ENCODE peak calls at places on chromosome 22, in four cellular contexts. One of them, this sample, is unnamed.

GRCh38 chr22:28017558-28017820 is 98.4 kb upstream of the PITPNB start:
- DNase-seq in Calu3: no peak
- DNase-seq in tibial nerve: no peak
- DNase-seq in stimulated activated CD8-positive, alpha-beta memory T cell treated with anti-CD3 and anti-CD28 coated beads, Interleukin-7, amount 100 ng/mL, for 1 hour: no peak
- DNase-seq in this sample: no peak

GRCh38 chr22:45225732-45226560 is 14.7 kb downstream of the KIAA0930 start:
- DNase-seq in stimulated activated CD8-positive, alpha-beta memory T cell treated with anti-CD3 and anti-CD28 coated beads, Interleukin-7, amount 100 ng/mL, for 1 hour: no peak
- DNase-seq in Calu3: no peak
- DNase-seq in tibial nerve: no peak
- DNase-seq in this sample: no peak

GRCh38 chr22:48699531-48699930 is 1128.1 kb downstream of the BRD1 start:
- DNase-seq in Calu3: no peak
- DNase-seq in tibial nerve: no peak
- DNase-seq in stimulated activated CD8-positive, alpha-beta memory T cell treated with anti-CD3 and anti-CD28 coated beads, Interleukin-7, amount 100 ng/mL, for 1 hour: no peak
- DNase-seq in this sample: no peak

GRCh38 chr22:27377901-27378300 is 423.7 kb downstream of the MN1 start:
- DNase-seq in tibial nerve: no peak
- DNase-seq in Calu3: no peak
- DNase-seq in stimulated activated CD8-positive, alpha-beta memory T cell treated with anti-CD3 and anti-CD28 coated beads, Interleukin-7, amount 100 ng/mL, for 1 hour: no peak
- DNase-seq in this sample: no peak

GRCh38 chr22:43479962-43480361 is 68.1 kb downstream of the MPPED1 start:
- DNase-seq in stimulated activated CD8-positive, alpha-beta memory T cell treated with anti-CD3 and anti-CD28 coated beads, Interleukin-7, amount 100 ng/mL, for 1 hour: no peak
- DNase-seq in tibial nerve: no peak
- DNase-seq in Calu3: no peak
- DNase-seq in this sample: no peak

GRCh38 chr22:30420401-30421178 is 5.0 kb upstream of the MTFP1 start:
- DNase-seq in stimulated activated CD8-positive, alpha-beta memory T cell treated with anti-CD3 and anti-CD28 coated beads, Interleukin-7, amount 100 ng/mL, for 1 hour: no peak
- DNase-seq in tibial nerve: no peak
- DNase-seq in Calu3: peak
- DNase-seq in this sample: peak

GRCh38 chr22:27222178-27222577 is 564.8 kb downstream of the MIAT start:
- DNase-seq in stimulated activated CD8-positive, alpha-beta memory T cell treated with anti-CD3 and anti-CD28 coated beads, Interleukin-7, amount 100 ng/mL, for 1 hour: no peak
- DNase-seq in tibial nerve: no peak
- DNase-seq in Calu3: no peak
- DNase-seq in this sample: no peak

GRCh38 chr22:20642668-20643179 is 131.2 kb upstream of the SERPIND1 start:
- DNase-seq in stimulated activated CD8-positive, alpha-beta memory T cell treated with anti-CD3 and anti-CD28 coated beads, Interleukin-7, amount 100 ng/mL, for 1 hour: no peak
- DNase-seq in Calu3: no peak
- DNase-seq in tibial nerve: no peak
- DNase-seq in this sample: no peak

GRCh38 chr22:44268431-44269116 is 44.2 kb downstream of the SHISAL1 start:
- DNase-seq in stimulated activated CD8-positive, alpha-beta memory T cell treated with anti-CD3 and anti-CD28 coated beads, Interleukin-7, amount 100 ng/mL, for 1 hour: no peak
- DNase-seq in Calu3: no peak
- DNase-seq in tibial nerve: no peak
- DNase-seq in this sample: no peak

GRCh38 chr22:20436309-20437252 is 1.0 kb downstream of the SCARF2 start:
- DNase-seq in tibial nerve: no peak
- DNase-seq in Calu3: no peak
- DNase-seq in stimulated activated CD8-positive, alpha-beta memory T cell treated with anti-CD3 and anti-CD28 coated beads, Interleukin-7, amount 100 ng/mL, for 1 hour: no peak
- DNase-seq in this sample: no peak

GRCh38 chr22:22103078-22103593 is 120.5 kb upstream of the TOP3B start:
- DNase-seq in tibial nerve: no peak
- DNase-seq in stimulated activated CD8-positive, alpha-beta memory T cell treated with anti-CD3 and anti-CD28 coated beads, Interleukin-7, amount 100 ng/mL, for 1 hour: no peak
- DNase-seq in Calu3: no peak
- DNase-seq in this sample: no peak

GRCh38 chr22:17788528-17789378 is 14.5 kb upstream of the BID start:
- DNase-seq in tibial nerve: no peak
- DNase-seq in Calu3: no peak
- DNase-seq in stimulated activated CD8-positive, alpha-beta memory T cell treated with anti-CD3 and anti-CD28 coated beads, Interleukin-7, amount 100 ng/mL, for 1 hour: no peak
- DNase-seq in this sample: no peak

GRCh38 chr22:36327922-36328551 is 59.7 kb downstream of the MYH9 start:
- DNase-seq in Calu3: no peak
- DNase-seq in tibial nerve: no peak
- DNase-seq in stimulated activated CD8-positive, alpha-beta memory T cell treated with anti-CD3 and anti-CD28 coated beads, Interleukin-7, amount 100 ng/mL, for 1 hour: no peak
- DNase-seq in this sample: no peak

GRCh38 chr22:37173709-37174108 is 14.3 kb downstream of the C1QTNF6 start:
- DNase-seq in Calu3: no peak
- DNase-seq in tibial nerve: no peak
- DNase-seq in stimulated activated CD8-positive, alpha-beta memory T cell treated with anti-CD3 and anti-CD28 coated beads, Interleukin-7, amount 100 ng/mL, for 1 hour: no peak
- DNase-seq in this sample: peak

GRCh38 chr22:36182871-36183270 is 18.7 kb downstream of the APOL4 start:
- DNase-seq in Calu3: no peak
- DNase-seq in tibial nerve: no peak
- DNase-seq in stimulated activated CD8-positive, alpha-beta memory T cell treated with anti-CD3 and anti-CD28 coated beads, Interleukin-7, amount 100 ng/mL, for 1 hour: no peak
- DNase-seq in this sample: no peak

GRCh38 chr22:39839198-39839597 is 54.4 kb downstream of the ENTHD1 start:
- DNase-seq in Calu3: no peak
- DNase-seq in tibial nerve: no peak
- DNase-seq in stimulated activated CD8-positive, alpha-beta memory T cell treated with anti-CD3 and anti-CD28 coated beads, Interleukin-7, amount 100 ng/mL, for 1 hour: no peak
- DNase-seq in this sample: no peak

GRCh38 chr22:42842658-42843370 is 14.3 kb downstream of the ARFGAP3 start:
- DNase-seq in tibial nerve: no peak
- DNase-seq in stimulated activated CD8-positive, alpha-beta memory T cell treated with anti-CD3 and anti-CD28 coated beads, Interleukin-7, amount 100 ng/mL, for 1 hour: no peak
- DNase-seq in Calu3: no peak
- DNase-seq in this sample: no peak

GRCh38 chr22:26568207-26568706 is 21.7 kb downstream of the TPST2 start:
- DNase-seq in Calu3: no peak
- DNase-seq in stimulated activated CD8-positive, alpha-beta memory T cell treated with anti-CD3 and anti-CD28 coated beads, Interleukin-7, amount 100 ng/mL, for 1 hour: no peak
- DNase-seq in tibial nerve: no peak
- DNase-seq in this sample: no peak

GRCh38 chr22:40855960-40856512 is 403 bp downstream of the ST13 start:
- DNase-seq in Calu3: peak
- DNase-seq in tibial nerve: no peak
- DNase-seq in stimulated activated CD8-positive, alpha-beta memory T cell treated with anti-CD3 and anti-CD28 coated beads, Interleukin-7, amount 100 ng/mL, for 1 hour: no peak
- DNase-seq in this sample: no peak

GRCh38 chr22:49765951-49766350 is 61.7 kb downstream of the BRD1 start:
- DNase-seq in Calu3: no peak
- DNase-seq in tibial nerve: no peak
- DNase-seq in stimulated activated CD8-positive, alpha-beta memory T cell treated with anti-CD3 and anti-CD28 coated beads, Interleukin-7, amount 100 ng/mL, for 1 hour: no peak
- DNase-seq in this sample: no peak

GRCh38 chr22:48315415-48316244 is 1512.0 kb downstream of the BRD1 start:
- DNase-seq in stimulated activated CD8-positive, alpha-beta memory T cell treated with anti-CD3 and anti-CD28 coated beads, Interleukin-7, amount 100 ng/mL, for 1 hour: no peak
- DNase-seq in tibial nerve: no peak
- DNase-seq in Calu3: no peak
- DNase-seq in this sample: no peak

GRCh38 chr22:28151241-28151640 is 232.2 kb upstream of the PITPNB start:
- DNase-seq in tibial nerve: no peak
- DNase-seq in Calu3: no peak
- DNase-seq in stimulated activated CD8-positive, alpha-beta memory T cell treated with anti-CD3 and anti-CD28 coated beads, Interleukin-7, amount 100 ng/mL, for 1 hour: no peak
- DNase-seq in this sample: no peak

GRCh38 chr22:32327596-32328171 is 30.0 kb upstream of the RFPL3 start:
- DNase-seq in stimulated activated CD8-positive, alpha-beta memory T cell treated with anti-CD3 and anti-CD28 coated beads, Interleukin-7, amount 100 ng/mL, for 1 hour: no peak
- DNase-seq in Calu3: no peak
- DNase-seq in tibial nerve: no peak
- DNase-seq in this sample: no peak